ENCODE peak calls at places on chromosomes 12 and 14, in four cellular contexts. One of them, this sample, is unnamed.

GRCh38 chr12:29149691-29150382 is 759 bp downstream of the FAR2 start:
- DNase-seq in AG09309: no peak
- DNase-seq in lower leg skin: peak
- DNase-seq in cardiac fibroblast: no peak
- DNase-seq in this sample: no peak

GRCh38 chr12:64216239-64216638 is 5.9 kb downstream of the KICS2 start:
- DNase-seq in AG09309: no peak
- DNase-seq in lower leg skin: no peak
- DNase-seq in cardiac fibroblast: no peak
- DNase-seq in this sample: no peak

GRCh38 chr12:131085816-131086591 is 132.3 kb downstream of the ADGRD1 start:
- DNase-seq in AG09309: no peak
- DNase-seq in lower leg skin: peak
- DNase-seq in cardiac fibroblast: no peak
- DNase-seq in this sample: no peak

GRCh38 chr12:6465467-6466183 is 4.9 kb downstream of the VAMP1 start:
- DNase-seq in AG09309: peak
- DNase-seq in lower leg skin: peak
- DNase-seq in cardiac fibroblast: peak
- DNase-seq in this sample: peak

GRCh38 chr12:119225454-119225853 is 46.7 kb downstream of the HSPB8 start:
- DNase-seq in AG09309: no peak
- DNase-seq in lower leg skin: no peak
- DNase-seq in cardiac fibroblast: no peak
- DNase-seq in this sample: no peak

GRCh38 chr14:92584856-92585255 is 71.3 kb downstream of the RIN3 start:
- DNase-seq in AG09309: no peak
- DNase-seq in lower leg skin: no peak
- DNase-seq in cardiac fibroblast: peak
- DNase-seq in this sample: no peak

GRCh38 chr14:93322886-93323596 is 9.8 kb downstream of the BTBD7 start:
- DNase-seq in AG09309: no peak
- DNase-seq in lower leg skin: no peak
- DNase-seq in cardiac fibroblast: no peak
- DNase-seq in this sample: no peak

GRCh38 chr12:55736780-55737580 is 5.9 kb upstream of the GDF11 start:
- DNase-seq in AG09309: no peak
- DNase-seq in lower leg skin: peak
- DNase-seq in cardiac fibroblast: peak
- DNase-seq in this sample: no peak

GRCh38 chr14:103729496-103730448 is 14.2 kb downstream of the ZFYVE21 start:
- DNase-seq in AG09309: no peak
- DNase-seq in lower leg skin: no peak
- DNase-seq in cardiac fibroblast: no peak
- DNase-seq in this sample: no peak

GRCh38 chr14:35159742-35160409 is 37.5 kb downstream of the PRORP start:
- DNase-seq in AG09309: peak
- DNase-seq in lower leg skin: no peak
- DNase-seq in cardiac fibroblast: peak
- DNase-seq in this sample: peak

GRCh38 chr12:15982921-15983320 is 71.8 kb downstream of the DERA start:
- DNase-seq in AG09309: no peak
- DNase-seq in lower leg skin: no peak
- DNase-seq in cardiac fibroblast: no peak
- DNase-seq in this sample: no peak

GRCh38 chr12:96350982-96351381 is 49.3 kb downstream of the CDK17 start:
- DNase-seq in AG09309: no peak
- DNase-seq in lower leg skin: no peak
- DNase-seq in cardiac fibroblast: no peak
- DNase-seq in this sample: no peak

GRCh38 chr14:63212209-63212608 is 8.0 kb downstream of the RHOJ start:
- DNase-seq in AG09309: no peak
- DNase-seq in lower leg skin: no peak
- DNase-seq in cardiac fibroblast: no peak
- DNase-seq in this sample: no peak
- TF ChIP-seq CTCF in AG09309: no peak
- TF ChIP-seq CTCF in lower leg skin: no peak
- TF ChIP-seq CTCF in cardiac fibroblast: no peak
- TF ChIP-seq CTCF in this sample: peak

GRCh38 chr12:112420740-112421139 is 2.0 kb downstream of the PTPN11 start:
- DNase-seq in AG09309: no peak
- DNase-seq in lower leg skin: no peak
- DNase-seq in cardiac fibroblast: no peak
- DNase-seq in this sample: no peak
- H3K4me3 ChIP-seq in AG09309: no peak
- H3K4me3 ChIP-seq in lower leg skin: no peak
- H3K4me3 ChIP-seq in cardiac fibroblast: no peak
- H3K4me3 ChIP-seq in this sample: no peak

DNA sequence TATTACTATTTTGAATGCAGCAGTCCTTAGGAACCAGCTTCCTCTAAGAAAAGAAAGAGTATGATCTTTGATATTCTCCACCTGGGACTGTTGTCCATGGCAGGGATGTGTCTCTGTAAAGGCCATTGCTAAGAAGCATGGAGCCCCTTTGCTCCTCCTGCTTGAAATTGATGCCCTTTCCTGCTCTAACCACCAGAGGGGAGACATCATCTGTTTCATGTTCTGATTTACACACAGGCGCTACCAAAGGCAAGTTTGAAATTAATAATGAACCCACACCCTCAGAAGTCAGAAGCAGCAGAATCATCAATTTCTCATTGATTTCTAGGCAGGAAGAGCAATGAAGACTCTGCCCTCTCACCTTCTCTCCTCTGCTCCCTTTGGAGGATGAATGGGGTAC is 253.8 kb downstream of the RMST start:
- DNase-seq in AG09309: no peak
- DNase-seq in lower leg skin: no peak
- DNase-seq in cardiac fibroblast: peak
- DNase-seq in this sample: no peak
- TF ChIP-seq CTCF in AG09309: no peak
- TF ChIP-seq CTCF in lower leg skin: no peak
- TF ChIP-seq CTCF in cardiac fibroblast: no peak
- TF ChIP-seq CTCF in this sample: peak

GRCh38 chr12:124770725-124771124 is 92.9 kb downstream of the SCARB1 start:
- DNase-seq in AG09309: no peak
- DNase-seq in lower leg skin: no peak
- DNase-seq in cardiac fibroblast: no peak
- DNase-seq in this sample: no peak
- H3K4me3 ChIP-seq in AG09309: no peak
- H3K4me3 ChIP-seq in lower leg skin: no peak
- H3K4me3 ChIP-seq in cardiac fibroblast: no peak
- H3K4me3 ChIP-seq in this sample: no peak

DNA sequence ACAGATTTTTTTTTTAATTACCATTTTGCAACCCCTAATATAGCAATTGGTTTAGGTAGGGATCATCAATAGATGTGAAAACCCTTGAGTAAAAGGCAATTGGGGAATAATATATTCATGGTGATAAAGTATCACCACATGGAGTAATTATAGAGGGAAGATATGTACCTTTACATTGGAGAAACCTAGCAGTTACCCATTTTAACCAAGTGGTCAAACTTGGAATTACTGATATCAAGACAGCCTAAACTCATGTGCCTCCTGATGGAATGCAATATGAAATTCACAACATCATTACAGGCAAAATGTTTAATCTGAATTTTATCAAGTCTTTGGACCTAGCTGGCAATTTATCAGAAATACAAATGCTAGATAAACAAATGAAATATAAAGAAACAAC is 6.7 kb upstream of the SLC10A1 start:
- DNase-seq in AG09309: no peak
- DNase-seq in lower leg skin: no peak
- DNase-seq in cardiac fibroblast: no peak
- DNase-seq in this sample: no peak
- TF ChIP-seq CTCF in AG09309: no peak
- TF ChIP-seq CTCF in lower leg skin: no peak
- TF ChIP-seq CTCF in cardiac fibroblast: peak
- TF ChIP-seq CTCF in this sample: no peak

DNA sequence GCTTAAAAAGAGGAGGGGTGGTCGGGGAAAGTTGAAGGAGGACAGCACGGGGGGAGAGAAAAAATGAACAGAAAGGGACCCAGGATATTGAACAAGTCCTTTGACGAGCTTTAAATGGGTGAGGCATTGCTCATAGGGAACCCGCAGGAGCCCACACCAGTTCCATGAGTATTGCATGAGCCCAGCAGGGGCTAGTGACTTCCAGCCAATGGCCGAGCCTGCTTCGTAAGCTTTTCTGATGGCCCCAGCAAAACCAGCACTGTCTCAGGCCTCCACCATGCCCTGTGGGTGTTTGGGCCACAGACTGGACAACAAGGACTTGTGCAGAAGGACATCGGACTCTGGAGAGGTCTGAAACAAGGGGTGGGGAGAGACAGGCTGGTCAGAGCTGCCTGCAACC is 109.5 kb downstream of the ZFP36L1 start:
- DNase-seq in AG09309: no peak
- DNase-seq in lower leg skin: no peak
- DNase-seq in cardiac fibroblast: no peak
- DNase-seq in this sample: no peak
- H3K4me3 ChIP-seq in AG09309: no peak
- H3K4me3 ChIP-seq in lower leg skin: no peak
- H3K4me3 ChIP-seq in cardiac fibroblast: no peak
- H3K4me3 ChIP-seq in this sample: no peak

GRCh38 chr14:22846811-22847307 is 10.5 kb downstream of the MMP14 start:
- DNase-seq in AG09309: no peak
- DNase-seq in lower leg skin: peak
- DNase-seq in cardiac fibroblast: no peak
- DNase-seq in this sample: no peak
- TF ChIP-seq CTCF in AG09309: peak
- TF ChIP-seq CTCF in lower leg skin: no peak
- TF ChIP-seq CTCF in cardiac fibroblast: peak
- TF ChIP-seq CTCF in this sample: no peak

GRCh38 chr12:53004582-53004981 is 1.7 kb upstream of the EIF4B start:
- DNase-seq in AG09309: no peak
- DNase-seq in lower leg skin: no peak
- DNase-seq in cardiac fibroblast: peak
- DNase-seq in this sample: no peak

GRCh38 chr12:53006810-53007742 is 820 bp downstream of the EIF4B start:
- DNase-seq in AG09309: no peak
- DNase-seq in lower leg skin: peak
- DNase-seq in cardiac fibroblast: peak
- DNase-seq in this sample: no peak

GRCh38 chr12:53005986-53006809 is at the start of gene EIF4B:
- DNase-seq in AG09309: peak
- DNase-seq in lower leg skin: peak
- DNase-seq in cardiac fibroblast: peak
- DNase-seq in this sample: peak

GRCh38 chr12:53005215-53005985 is 856 bp upstream of the EIF4B start:
- DNase-seq in AG09309: no peak
- DNase-seq in lower leg skin: peak
- DNase-seq in cardiac fibroblast: peak
- DNase-seq in this sample: no peak

GRCh38 chr12:53004178-53004577 is 2.1 kb upstream of the EIF4B start:
- DNase-seq in AG09309: no peak
- DNase-seq in lower leg skin: no peak
- DNase-seq in cardiac fibroblast: peak
- DNase-seq in this sample: no peak
- H3K4me3 ChIP-seq in AG09309: no peak
- H3K4me3 ChIP-seq in lower leg skin: no peak
- H3K4me3 ChIP-seq in cardiac fibroblast: no peak
- H3K4me3 ChIP-seq in this sample: no peak

DNA sequence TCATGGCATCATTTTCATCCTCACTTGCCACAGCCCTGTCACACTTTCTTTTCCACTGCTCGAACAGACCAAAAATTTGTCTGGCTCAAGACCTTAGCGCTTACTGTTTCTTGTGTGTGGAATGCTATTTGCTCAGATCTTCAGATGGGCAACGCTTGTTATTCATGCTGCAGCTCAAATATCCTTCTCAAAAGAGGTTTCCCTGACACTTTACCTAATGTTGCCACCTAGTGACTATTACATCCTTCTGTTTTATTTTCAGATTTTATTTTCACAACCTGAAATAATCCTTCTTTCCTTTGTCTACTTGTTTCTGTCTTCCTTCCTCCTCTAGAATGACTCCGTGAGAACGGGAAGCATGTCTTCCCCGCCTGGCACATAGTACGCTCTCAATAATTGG is 5.6 kb downstream of the FBXO33 start:
- DNase-seq in AG09309: peak
- DNase-seq in lower leg skin: no peak
- DNase-seq in cardiac fibroblast: peak
- DNase-seq in this sample: peak
- TF ChIP-seq CTCF in AG09309: peak
- TF ChIP-seq CTCF in lower leg skin: no peak
- TF ChIP-seq CTCF in cardiac fibroblast: peak
- TF ChIP-seq CTCF in this sample: peak

DNA sequence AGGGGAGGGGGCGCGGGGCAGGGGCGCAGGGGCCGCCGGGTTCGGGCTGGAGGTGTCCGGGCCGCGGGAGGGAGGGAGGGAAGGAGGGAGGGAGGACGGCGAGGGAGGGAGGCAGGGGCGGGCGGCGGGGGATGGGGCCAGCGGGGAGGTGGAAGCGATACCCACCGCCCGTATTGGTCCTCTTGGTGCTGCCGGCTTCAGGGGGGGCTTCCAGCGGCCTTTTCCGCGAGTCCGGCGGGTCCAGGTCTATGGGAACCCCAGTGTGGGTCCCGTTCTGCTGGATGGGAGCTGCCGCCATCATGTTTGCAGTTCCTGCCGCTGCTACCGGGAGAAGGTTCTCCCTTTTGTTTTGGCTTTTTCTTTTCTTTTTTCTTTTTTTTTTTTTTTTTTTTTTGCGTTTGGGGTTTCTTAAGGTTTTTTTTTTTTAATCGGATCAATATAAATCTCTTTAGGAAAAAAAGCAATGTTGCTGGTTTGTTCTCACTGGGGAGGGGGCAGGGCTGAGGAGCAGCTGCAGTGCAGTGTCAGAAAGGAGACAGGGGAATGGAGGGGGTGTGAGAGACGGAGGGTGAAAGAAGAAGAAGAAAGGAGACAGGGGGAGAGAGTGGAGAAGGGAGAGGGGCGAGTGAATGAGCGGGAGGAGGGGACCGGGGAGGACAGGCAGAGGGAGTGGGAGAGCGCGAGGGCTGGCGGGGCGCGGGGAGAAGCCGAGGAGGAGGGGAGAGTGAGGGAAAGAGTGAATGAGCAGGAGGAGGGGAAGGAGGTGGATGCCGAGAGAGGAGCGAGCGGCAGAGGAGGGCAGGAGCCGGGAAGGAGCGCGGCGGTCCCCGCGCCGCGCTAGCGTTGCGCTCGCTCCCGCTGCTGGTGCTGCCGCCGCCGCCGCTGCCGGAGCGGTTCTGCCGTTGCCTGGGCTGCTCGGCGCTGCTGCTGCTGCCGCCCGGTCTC is at the start of gene NOVA1:
- DNase-seq in AG09309: no peak
- DNase-seq in lower leg skin: peak
- DNase-seq in cardiac fibroblast: peak
- DNase-seq in this sample: no peak
- H3K4me3 ChIP-seq in AG09309: peak
- H3K4me3 ChIP-seq in lower leg skin: peak
- H3K4me3 ChIP-seq in cardiac fibroblast: peak
- H3K4me3 ChIP-seq in this sample: peak